ENCODE peak calls at places on chromosome 17, in nine cellular contexts. One of them, this sample, is unnamed.

GRCh38 chr17:9002236-9002609 is 19.1 kb upstream of the NTN1 start:
- DNase-seq in fibroblast of lung: no peak
- DNase-seq in fibroblast of pulmonary artery: no peak
- DNase-seq in CD4-positive, CD25-positive, alpha-beta regulatory T cell: no peak
- DNase-seq in kidney epithelial cell: no peak
- DNase-seq in transverse colon: no peak
- DNase-seq in aorta: no peak
- DNase-seq in mammary epithelial cell: peak
- DNase-seq in foreskin fibroblast: no peak
- DNase-seq in this sample: no peak

GRCh38 chr17:35094902-35095301 is 24.8 kb downstream of the RAD51D start:
- DNase-seq in fibroblast of lung: peak
- DNase-seq in fibroblast of pulmonary artery: peak
- DNase-seq in CD4-positive, CD25-positive, alpha-beta regulatory T cell: no peak
- DNase-seq in kidney epithelial cell: no peak
- DNase-seq in transverse colon: no peak
- DNase-seq in aorta: no peak
- DNase-seq in mammary epithelial cell: peak
- DNase-seq in foreskin fibroblast: peak
- DNase-seq in this sample: no peak

GRCh38 chr17:75722076-75722475 is 817 bp downstream of the ITGB4 start:
- DNase-seq in fibroblast of lung: no peak
- DNase-seq in fibroblast of pulmonary artery: no peak
- DNase-seq in CD4-positive, CD25-positive, alpha-beta regulatory T cell: no peak
- DNase-seq in kidney epithelial cell: no peak
- DNase-seq in transverse colon: peak
- DNase-seq in aorta: no peak
- DNase-seq in mammary epithelial cell: no peak
- DNase-seq in foreskin fibroblast: no peak
- DNase-seq in this sample: peak

GRCh38 chr17:68087851-68088250 is 52.3 kb downstream of the KPNA2 start:
- DNase-seq in fibroblast of lung: no peak
- DNase-seq in fibroblast of pulmonary artery: no peak
- DNase-seq in CD4-positive, CD25-positive, alpha-beta regulatory T cell: no peak
- DNase-seq in kidney epithelial cell: no peak
- DNase-seq in transverse colon: no peak
- DNase-seq in aorta: no peak
- DNase-seq in mammary epithelial cell: no peak
- DNase-seq in foreskin fibroblast: no peak
- DNase-seq in this sample: no peak

GRCh38 chr17:1486802-1487695 is 5.4 kb downstream of the MYO1C start:
- DNase-seq in fibroblast of lung: peak
- DNase-seq in fibroblast of pulmonary artery: peak
- DNase-seq in CD4-positive, CD25-positive, alpha-beta regulatory T cell: peak
- DNase-seq in kidney epithelial cell: no peak
- DNase-seq in transverse colon: peak
- DNase-seq in aorta: peak
- DNase-seq in mammary epithelial cell: peak
- DNase-seq in foreskin fibroblast: peak
- DNase-seq in this sample: peak

GRCh38 chr17:50123649-50124349 is 6.2 kb downstream of the SAMD14 start:
- DNase-seq in fibroblast of lung: peak
- DNase-seq in fibroblast of pulmonary artery: no peak
- DNase-seq in CD4-positive, CD25-positive, alpha-beta regulatory T cell: no peak
- DNase-seq in kidney epithelial cell: no peak
- DNase-seq in transverse colon: no peak
- DNase-seq in aorta: no peak
- DNase-seq in mammary epithelial cell: no peak
- DNase-seq in foreskin fibroblast: no peak
- DNase-seq in this sample: no peak

GRCh38 chr17:68423251-68423650 is 34.0 kb downstream of the WIPI1 start:
- DNase-seq in fibroblast of lung: no peak
- DNase-seq in fibroblast of pulmonary artery: no peak
- DNase-seq in CD4-positive, CD25-positive, alpha-beta regulatory T cell: no peak
- DNase-seq in kidney epithelial cell: no peak
- DNase-seq in transverse colon: no peak
- DNase-seq in aorta: no peak
- DNase-seq in mammary epithelial cell: no peak
- DNase-seq in foreskin fibroblast: no peak
- DNase-seq in this sample: no peak

GRCh38 chr17:50106393-50107131 is 11.4 kb downstream of the PDK2 start:
- DNase-seq in fibroblast of lung: no peak
- DNase-seq in fibroblast of pulmonary artery: no peak
- DNase-seq in CD4-positive, CD25-positive, alpha-beta regulatory T cell: no peak
- DNase-seq in kidney epithelial cell: no peak
- DNase-seq in transverse colon: no peak
- DNase-seq in aorta: no peak
- DNase-seq in mammary epithelial cell: no peak
- DNase-seq in foreskin fibroblast: no peak
- DNase-seq in this sample: no peak

GRCh38 chr17:10120749-10121148 is 77.7 kb downstream of the GAS7 start:
- DNase-seq in fibroblast of lung: no peak
- DNase-seq in fibroblast of pulmonary artery: no peak
- DNase-seq in CD4-positive, CD25-positive, alpha-beta regulatory T cell: no peak
- DNase-seq in kidney epithelial cell: no peak
- DNase-seq in transverse colon: no peak
- DNase-seq in aorta: no peak
- DNase-seq in mammary epithelial cell: no peak
- DNase-seq in foreskin fibroblast: no peak
- DNase-seq in this sample: no peak

GRCh38 chr17:77943971-77944370 is 14.5 kb upstream of the TNRC6C start:
- DNase-seq in fibroblast of lung: no peak
- DNase-seq in fibroblast of pulmonary artery: no peak
- DNase-seq in CD4-positive, CD25-positive, alpha-beta regulatory T cell: no peak
- DNase-seq in kidney epithelial cell: no peak
- DNase-seq in transverse colon: no peak
- DNase-seq in aorta: no peak
- DNase-seq in mammary epithelial cell: no peak
- DNase-seq in foreskin fibroblast: peak
- DNase-seq in this sample: no peak

GRCh38 chr17:13182854-13183253 is 165.0 kb upstream of the ELAC2 start:
- DNase-seq in fibroblast of lung: no peak
- DNase-seq in fibroblast of pulmonary artery: no peak
- DNase-seq in CD4-positive, CD25-positive, alpha-beta regulatory T cell: no peak
- DNase-seq in kidney epithelial cell: no peak
- DNase-seq in transverse colon: peak
- DNase-seq in aorta: no peak
- DNase-seq in mammary epithelial cell: no peak
- DNase-seq in foreskin fibroblast: no peak
- DNase-seq in this sample: no peak

GRCh38 chr17:30333503-30334240 is at the start of gene TMIGD1:
- DNase-seq in fibroblast of lung: no peak
- DNase-seq in fibroblast of pulmonary artery: no peak
- DNase-seq in CD4-positive, CD25-positive, alpha-beta regulatory T cell: no peak
- DNase-seq in kidney epithelial cell: no peak
- DNase-seq in transverse colon: no peak
- DNase-seq in aorta: no peak
- DNase-seq in mammary epithelial cell: peak
- DNase-seq in foreskin fibroblast: no peak
- DNase-seq in this sample: no peak

GRCh38 chr17:48282303-48282702 is 147.7 kb downstream of the SKAP1 start:
- DNase-seq in fibroblast of lung: no peak
- DNase-seq in fibroblast of pulmonary artery: no peak
- DNase-seq in CD4-positive, CD25-positive, alpha-beta regulatory T cell: no peak
- DNase-seq in kidney epithelial cell: no peak
- DNase-seq in transverse colon: no peak
- DNase-seq in aorta: no peak
- DNase-seq in mammary epithelial cell: no peak
- DNase-seq in foreskin fibroblast: no peak
- DNase-seq in this sample: no peak

GRCh38 chr17:27414271-27414670 is 42.0 kb upstream of the KSR1 start:
- DNase-seq in fibroblast of lung: peak
- DNase-seq in fibroblast of pulmonary artery: no peak
- DNase-seq in CD4-positive, CD25-positive, alpha-beta regulatory T cell: no peak
- DNase-seq in kidney epithelial cell: no peak
- DNase-seq in transverse colon: no peak
- DNase-seq in aorta: no peak
- DNase-seq in mammary epithelial cell: no peak
- DNase-seq in foreskin fibroblast: no peak
- DNase-seq in this sample: no peak

GRCh38 chr17:17963066-17963465 is 9.1 kb downstream of the TOM1L2 start:
- DNase-seq in fibroblast of lung: no peak
- DNase-seq in fibroblast of pulmonary artery: no peak
- DNase-seq in CD4-positive, CD25-positive, alpha-beta regulatory T cell: no peak
- DNase-seq in kidney epithelial cell: no peak
- DNase-seq in transverse colon: no peak
- DNase-seq in aorta: no peak
- DNase-seq in mammary epithelial cell: no peak
- DNase-seq in foreskin fibroblast: no peak
- DNase-seq in this sample: no peak

GRCh38 chr17:47741109-47741792 is 8.2 kb downstream of the TBX21 start:
- DNase-seq in fibroblast of lung: no peak
- DNase-seq in fibroblast of pulmonary artery: no peak
- DNase-seq in CD4-positive, CD25-positive, alpha-beta regulatory T cell: no peak
- DNase-seq in kidney epithelial cell: no peak
- DNase-seq in transverse colon: no peak
- DNase-seq in aorta: no peak
- DNase-seq in mammary epithelial cell: no peak
- DNase-seq in foreskin fibroblast: no peak
- DNase-seq in this sample: peak

GRCh38 chr17:66727634-66728570 is 107.0 kb upstream of the CACNG5 start:
- DNase-seq in fibroblast of lung: peak
- DNase-seq in fibroblast of pulmonary artery: peak
- DNase-seq in CD4-positive, CD25-positive, alpha-beta regulatory T cell: no peak
- DNase-seq in kidney epithelial cell: no peak
- DNase-seq in transverse colon: peak
- DNase-seq in aorta: no peak
- DNase-seq in mammary epithelial cell: peak
- DNase-seq in foreskin fibroblast: peak
- DNase-seq in this sample: peak

GRCh38 chr17:14793237-14793636 is 471.9 kb downstream of the PMP22 start:
- DNase-seq in fibroblast of lung: peak
- DNase-seq in fibroblast of pulmonary artery: no peak
- DNase-seq in CD4-positive, CD25-positive, alpha-beta regulatory T cell: no peak
- DNase-seq in kidney epithelial cell: no peak
- DNase-seq in transverse colon: no peak
- DNase-seq in aorta: no peak
- DNase-seq in mammary epithelial cell: peak
- DNase-seq in foreskin fibroblast: peak
- DNase-seq in this sample: no peak

GRCh38 chr17:54666559-54666958 is 234.1 kb upstream of the TOM1L1 start:
- DNase-seq in fibroblast of lung: no peak
- DNase-seq in fibroblast of pulmonary artery: no peak
- DNase-seq in CD4-positive, CD25-positive, alpha-beta regulatory T cell: no peak
- DNase-seq in kidney epithelial cell: no peak
- DNase-seq in transverse colon: no peak
- DNase-seq in aorta: no peak
- DNase-seq in mammary epithelial cell: no peak
- DNase-seq in foreskin fibroblast: no peak
- DNase-seq in this sample: no peak

GRCh38 chr17:54662978-54663876 is 237.4 kb upstream of the TOM1L1 start:
- DNase-seq in fibroblast of lung: no peak
- DNase-seq in fibroblast of pulmonary artery: no peak
- DNase-seq in CD4-positive, CD25-positive, alpha-beta regulatory T cell: no peak
- DNase-seq in kidney epithelial cell: no peak
- DNase-seq in transverse colon: no peak
- DNase-seq in aorta: peak
- DNase-seq in mammary epithelial cell: no peak
- DNase-seq in foreskin fibroblast: no peak
- DNase-seq in this sample: no peak
- H3K4me3 ChIP-seq in fibroblast of lung: no peak
- H3K4me3 ChIP-seq in fibroblast of pulmonary artery: no peak
- H3K4me3 ChIP-seq in CD4-positive, CD25-positive, alpha-beta regulatory T cell: no peak
- H3K4me3 ChIP-seq in kidney epithelial cell: no peak
- H3K4me3 ChIP-seq in transverse colon: no peak
- H3K4me3 ChIP-seq in aorta: no peak
- H3K4me3 ChIP-seq in mammary epithelial cell: no peak
- H3K4me3 ChIP-seq in foreskin fibroblast: no peak
- H3K4me3 ChIP-seq in this sample: no peak

GRCh38 chr17:74432484-74433391 is 850 bp downstream of the GPRC5C start:
- DNase-seq in fibroblast of lung: no peak
- DNase-seq in fibroblast of pulmonary artery: no peak
- DNase-seq in CD4-positive, CD25-positive, alpha-beta regulatory T cell: no peak
- DNase-seq in kidney epithelial cell: no peak
- DNase-seq in transverse colon: no peak
- DNase-seq in aorta: no peak
- DNase-seq in mammary epithelial cell: no peak
- DNase-seq in foreskin fibroblast: no peak
- DNase-seq in this sample: no peak
- H3K4me3 ChIP-seq in fibroblast of lung: no peak
- H3K4me3 ChIP-seq in fibroblast of pulmonary artery: peak
- H3K4me3 ChIP-seq in CD4-positive, CD25-positive, alpha-beta regulatory T cell: no peak
- H3K4me3 ChIP-seq in kidney epithelial cell: peak
- H3K4me3 ChIP-seq in transverse colon: peak
- H3K4me3 ChIP-seq in aorta: peak
- H3K4me3 ChIP-seq in mammary epithelial cell: peak
- H3K4me3 ChIP-seq in foreskin fibroblast: no peak
- H3K4me3 ChIP-seq in this sample: peak

GRCh38 chr17:372157-373152 is 19.8 kb upstream of the RPH3AL start:
- DNase-seq in fibroblast of lung: no peak
- DNase-seq in fibroblast of pulmonary artery: no peak
- DNase-seq in CD4-positive, CD25-positive, alpha-beta regulatory T cell: no peak
- DNase-seq in kidney epithelial cell: no peak
- DNase-seq in transverse colon: no peak
- DNase-seq in aorta: no peak
- DNase-seq in mammary epithelial cell: no peak
- DNase-seq in foreskin fibroblast: no peak
- DNase-seq in this sample: no peak
- H3K4me3 ChIP-seq in fibroblast of lung: no peak
- H3K4me3 ChIP-seq in fibroblast of pulmonary artery: no peak
- H3K4me3 ChIP-seq in CD4-positive, CD25-positive, alpha-beta regulatory T cell: no peak
- H3K4me3 ChIP-seq in kidney epithelial cell: no peak
- H3K4me3 ChIP-seq in transverse colon: no peak
- H3K4me3 ChIP-seq in aorta: no peak
- H3K4me3 ChIP-seq in mammary epithelial cell: no peak
- H3K4me3 ChIP-seq in foreskin fibroblast: no peak
- H3K4me3 ChIP-seq in this sample: no peak

GRCh38 chr17:73643846-73644144 is 450 bp downstream of the SDK2 start:
- DNase-seq in fibroblast of lung: no peak
- DNase-seq in fibroblast of pulmonary artery: no peak
- DNase-seq in CD4-positive, CD25-positive, alpha-beta regulatory T cell: no peak
- DNase-seq in kidney epithelial cell: no peak
- DNase-seq in transverse colon: no peak
- DNase-seq in aorta: no peak
- DNase-seq in mammary epithelial cell: no peak
- DNase-seq in foreskin fibroblast: peak
- DNase-seq in this sample: no peak

GRCh38 chr17:73642659-73643011 is 1.6 kb downstream of the SDK2 start:
- DNase-seq in fibroblast of lung: no peak
- DNase-seq in fibroblast of pulmonary artery: no peak
- DNase-seq in CD4-positive, CD25-positive, alpha-beta regulatory T cell: no peak
- DNase-seq in kidney epithelial cell: no peak
- DNase-seq in transverse colon: no peak
- DNase-seq in aorta: no peak
- DNase-seq in mammary epithelial cell: no peak
- DNase-seq in foreskin fibroblast: no peak
- DNase-seq in this sample: no peak

GRCh38 chr17:73644145-73645049 is at the start of gene SDK2:
- DNase-seq in fibroblast of lung: peak
- DNase-seq in fibroblast of pulmonary artery: no peak
- DNase-seq in CD4-positive, CD25-positive, alpha-beta regulatory T cell: no peak
- DNase-seq in kidney epithelial cell: no peak
- DNase-seq in transverse colon: no peak
- DNase-seq in aorta: peak
- DNase-seq in mammary epithelial cell: peak
- DNase-seq in foreskin fibroblast: peak
- DNase-seq in this sample: peak

GRCh38 chr17:73641779-73642580 is 2.3 kb downstream of the SDK2 start:
- DNase-seq in fibroblast of lung: no peak
- DNase-seq in fibroblast of pulmonary artery: no peak
- DNase-seq in CD4-positive, CD25-positive, alpha-beta regulatory T cell: no peak
- DNase-seq in kidney epithelial cell: no peak
- DNase-seq in transverse colon: no peak
- DNase-seq in aorta: peak
- DNase-seq in mammary epithelial cell: no peak
- DNase-seq in foreskin fibroblast: no peak
- DNase-seq in this sample: peak

GRCh38 chr17:73643012-73643845 is 1.0 kb downstream of the SDK2 start:
- DNase-seq in fibroblast of lung: peak
- DNase-seq in fibroblast of pulmonary artery: no peak
- DNase-seq in CD4-positive, CD25-positive, alpha-beta regulatory T cell: no peak
- DNase-seq in kidney epithelial cell: no peak
- DNase-seq in transverse colon: peak
- DNase-seq in aorta: peak
- DNase-seq in mammary epithelial cell: peak
- DNase-seq in foreskin fibroblast: peak
- DNase-seq in this sample: peak
- H3K4me3 ChIP-seq in fibroblast of lung: no peak
- H3K4me3 ChIP-seq in fibroblast of pulmonary artery: no peak
- H3K4me3 ChIP-seq in CD4-positive, CD25-positive, alpha-beta regulatory T cell: no peak
- H3K4me3 ChIP-seq in kidney epithelial cell: no peak
- H3K4me3 ChIP-seq in transverse colon: no peak
- H3K4me3 ChIP-seq in aorta: peak
- H3K4me3 ChIP-seq in mammary epithelial cell: peak
- H3K4me3 ChIP-seq in foreskin fibroblast: peak
- H3K4me3 ChIP-seq in this sample: peak